ENCODE peak calls at places on chromosomes 7 and 10, in six cellular contexts. K is IMR-90, T is GM12878, H is body of pancreas, P is NB4, X is stomach. L is an unnamed sample.

GRCh38 chr10:97843296-97843671 is 6.4 kb upstream of the GOLGA7B start:
- DNase-seq in K (no peak), T (no peak), H (no peak), P (no peak), X (no peak), L (no peak)

GRCh38 chr7:5424689-5425506 is 1.3 kb upstream of the TNRC18 start:
- DNase-seq in K (peak), T (no peak), H (peak), P (peak), X (peak), L (no peak)

GRCh38 chr7:79923953-79924352 is 210.7 kb upstream of the GNAI1 start:
- DNase-seq in K (peak), T (no peak), H (no peak), P (no peak), X (no peak), L (no peak)

GRCh38 chr10:3887404-3887803 is 102.4 kb upstream of the KLF6 start:
- DNase-seq in K (no peak), T (no peak), H (peak), P (no peak), X (no peak), L (no peak)

GRCh38 chr10:105742184-105742583 is 1101.1 kb downstream of the SORCS3 start:
- DNase-seq in K (no peak), T (no peak), H (peak), P (peak), X (peak), L (no peak)

GRCh38 chr10:11705687-11706086 is 36.5 kb upstream of the ECHDC3 start:
- DNase-seq in K (peak), T (no peak), H (no peak), P (no peak), X (no peak), L (no peak)

GRCh38 chr7:13991791-13992620 is 2.5 kb upstream of the ETV1 start:
- DNase-seq in K (no peak), T (no peak), H (no peak), P (no peak), X (no peak), L (no peak)

GRCh38 chr10:103645141-103646054 is 151.9 kb downstream of the NEURL1 start:
- DNase-seq in K (peak), T (no peak), H (peak), P (peak), X (peak), L (peak)

GRCh38 chr10:78904196-78904595 is 164.6 kb upstream of the ZMIZ1 start:
- DNase-seq in K (no peak), T (no peak), H (no peak), P (no peak), X (peak), L (no peak)

GRCh38 chr10:79266543-79267312 is 80.5 kb upstream of the PPIF start:
- DNase-seq in K (peak), T (peak), H (peak), P (peak), X (peak), L (peak)

GRCh38 chr10:125762692-125763648 is 12.7 kb downstream of the MMP21 start:
- DNase-seq in K (no peak), T (no peak), H (no peak), P (no peak), X (no peak), L (no peak)
- TF ChIP-seq POLR2A in K (no peak), T (no peak), H (no peak), P (no peak), X (no peak), L (no peak)

GRCh38 chr10:91613411-91614253 is 19.2 kb downstream of the PPP1R3C start:
- DNase-seq in K (peak), T (no peak), H (no peak), P (no peak), X (no peak), L (peak)
- TF ChIP-seq POLR2A in K (peak), T (no peak), H (no peak), P (no peak), X (no peak), L (no peak)

DNA sequence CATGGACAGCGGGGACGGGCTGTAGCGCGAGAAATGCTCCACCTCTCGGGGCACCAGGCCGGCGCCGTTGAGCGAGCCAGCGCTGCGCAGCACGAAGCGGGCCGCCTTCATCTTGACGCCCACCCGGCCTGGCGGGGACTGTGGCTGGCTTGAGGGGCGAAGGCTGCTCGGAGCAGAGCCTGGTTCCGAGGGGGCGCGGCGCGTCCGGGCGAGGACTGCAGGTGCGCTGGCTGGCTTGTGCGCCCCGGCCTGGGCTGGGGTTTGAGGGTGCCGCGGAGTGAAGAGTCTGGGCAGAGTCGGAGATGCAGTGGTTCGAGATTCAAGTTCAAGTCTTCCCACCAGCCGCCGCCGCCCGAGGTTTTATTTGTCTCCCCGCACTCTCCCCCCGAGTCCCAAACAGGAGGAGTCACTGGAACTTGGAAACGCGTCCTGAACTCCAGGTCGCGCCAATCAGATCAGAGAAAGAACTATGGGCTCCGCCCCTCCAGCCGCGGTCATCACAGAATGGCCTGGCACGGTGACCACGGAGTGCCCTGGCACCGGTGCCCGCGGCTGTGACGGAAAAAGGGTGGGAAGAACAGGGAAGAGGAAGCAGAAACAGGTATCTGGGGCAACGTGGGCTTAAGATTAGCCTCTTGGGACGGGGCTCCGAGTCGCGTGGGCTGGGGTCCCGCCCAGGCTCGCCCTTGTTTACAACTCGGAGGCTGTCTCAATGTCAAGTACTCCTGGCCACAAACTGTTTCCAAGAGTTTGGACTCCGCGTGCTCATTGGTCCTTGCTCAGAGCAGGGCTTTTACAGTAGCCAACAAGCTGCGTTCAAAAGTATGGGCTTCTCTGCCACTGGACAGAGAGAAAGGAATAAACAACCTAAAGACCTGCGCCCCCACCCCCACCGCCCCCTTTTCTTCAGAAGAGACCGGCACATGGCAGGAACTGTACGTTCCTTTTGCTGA is at the start of gene PDK4:
- DNase-seq in K (peak), T (no peak), H (peak), P (no peak), X (peak), L (peak)
- TF ChIP-seq POLR2A in K (no peak), T (no peak), H (peak), P (no peak), X (no peak), L (no peak)

GRCh38 chr10:31032515-31033132 is 959 bp upstream of the ZNF438 start:
- DNase-seq in K (no peak), T (no peak), H (no peak), P (no peak), X (no peak), L (no peak)
- TF ChIP-seq POLR2A in K (no peak), T (no peak), H (no peak), P (no peak), X (no peak), L (no peak)

DNA sequence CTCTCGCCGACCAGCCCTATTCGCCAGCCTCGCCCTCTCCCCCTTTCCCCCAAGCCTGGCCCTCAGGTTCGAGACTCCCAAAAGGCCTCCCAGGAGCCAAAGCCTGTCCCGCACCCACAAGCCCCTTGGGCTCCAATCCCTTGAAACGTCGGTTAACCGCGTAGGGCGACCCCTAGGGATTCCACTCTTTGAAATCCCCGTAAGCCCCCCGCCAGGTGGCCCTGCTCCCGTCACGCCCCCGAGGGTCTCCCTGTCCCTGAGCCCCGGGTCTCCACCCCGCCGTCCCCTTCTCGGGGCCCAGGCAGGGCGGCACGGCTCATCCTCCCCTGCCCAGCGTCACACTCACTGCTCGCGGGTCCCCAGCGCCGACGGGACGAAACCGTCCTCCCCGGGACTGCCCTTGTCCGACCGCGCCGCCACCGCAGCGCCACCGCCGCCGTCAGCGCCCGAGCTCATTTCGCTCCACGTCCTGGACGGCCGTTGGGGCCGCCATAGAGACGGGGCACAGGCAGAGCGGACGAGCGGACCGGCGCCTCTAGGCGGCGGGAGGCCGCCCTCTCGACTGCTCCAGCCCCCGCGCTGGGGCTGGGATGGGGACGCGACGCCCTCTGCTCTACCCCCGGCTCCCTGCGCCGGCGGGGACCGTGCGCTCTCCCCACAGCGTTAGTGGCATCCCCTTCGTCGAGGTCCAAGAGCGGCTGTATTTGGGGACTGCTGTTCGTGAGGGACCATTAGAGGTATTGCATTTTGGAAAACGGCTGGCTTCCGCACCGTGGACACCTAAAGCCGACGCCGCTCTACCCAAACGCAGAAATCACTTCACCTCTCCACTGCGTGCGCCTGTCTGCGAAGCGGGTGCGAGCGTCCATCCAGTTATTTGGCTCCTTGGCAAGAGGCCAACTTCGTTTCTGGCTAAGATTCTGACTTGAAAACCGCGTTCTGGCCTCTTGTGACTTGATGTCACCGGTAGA is at the start of gene EEF1AKMT2:
- DNase-seq in K (peak), T (peak), H (peak), P (peak), X (peak), L (peak)
- TF ChIP-seq POLR2A in K (peak), T (peak), H (peak), P (peak), X (no peak), L (peak)

GRCh38 chr10:28139138-28139537 is 140.3 kb upstream of the ODAD2 start:
- DNase-seq in K (no peak), T (no peak), H (no peak), P (no peak), X (no peak), L (no peak)
- TF ChIP-seq POLR2A in K (no peak), T (no peak), H (no peak), P (no peak), X (no peak), L (no peak)

DNA sequence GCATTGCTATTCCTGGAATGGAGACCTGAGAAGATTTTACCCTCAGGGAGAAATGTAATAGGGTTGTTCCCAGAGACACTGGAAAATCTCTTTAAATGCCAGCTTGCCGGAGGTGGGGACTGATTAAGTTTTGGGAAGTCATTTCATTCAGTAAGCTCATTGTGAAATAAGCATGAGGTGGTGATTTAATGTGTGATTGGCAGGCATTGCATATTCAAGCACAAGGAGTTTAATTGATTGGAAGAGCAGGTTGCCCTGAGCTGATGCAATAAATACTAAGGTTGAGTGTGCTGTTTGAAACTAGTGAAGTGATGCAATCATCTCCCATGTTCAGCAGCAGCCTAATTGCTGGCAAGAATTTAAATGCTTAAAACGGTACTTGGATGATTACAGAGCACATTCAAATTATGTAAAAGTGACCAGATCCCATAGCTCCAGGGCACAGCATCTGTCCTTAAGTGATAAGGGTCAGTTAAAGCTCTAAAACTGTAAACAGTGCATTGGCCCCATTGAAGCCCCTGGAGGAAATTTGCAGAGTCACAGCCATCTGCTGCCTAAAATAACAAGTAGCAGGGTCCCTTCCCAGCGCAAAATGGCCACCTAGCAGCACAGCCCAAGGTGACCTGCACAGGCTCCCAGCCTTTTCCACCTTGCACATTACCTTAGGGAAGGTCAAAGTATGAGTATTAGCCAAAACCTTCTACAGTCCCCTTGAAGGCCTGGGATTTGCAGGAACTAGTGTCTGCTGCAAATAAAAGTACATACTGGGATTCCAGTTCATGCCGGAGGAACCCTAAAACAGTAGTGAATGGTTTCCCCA is 92.1 kb downstream of the CCDC71L start:
- DNase-seq in K (peak), T (no peak), H (no peak), P (peak), X (no peak), L (no peak)
- TF ChIP-seq POLR2A in K (no peak), T (no peak), H (no peak), P (no peak), X (no peak), L (no peak)

GRCh38 chr7:103344453-103345149 is at the start of gene DNAJC2:
- DNase-seq in K (peak), T (peak), H (peak), P (peak), X (peak), L (peak)
- TF ChIP-seq POLR2A in K (peak), T (peak), H (peak), P (peak), X (no peak), L (peak)